ENCODE peak calls at places on chromosomes 12 and 14, in ten cellular contexts. M, S, Y, I, U, H, P, Z, W and D are unnamed samples.
A peak's percentile ranks its signal among the peaks of the same experiment; 100 is the strongest.

GRCh38 chr12:7542813-7543212 is 39.2 kb upstream of the CD163 start:
- DNase-seq in M (no peak), S (no peak), Y (no peak), I (no peak), U (peak; percentile 14), H (no peak), P (no peak), Z (peak; percentile 9), W (no peak), D (no peak)

GRCh38 chr14:43244142-43244625 is 1262.9 kb downstream of the FSCB start:
- DNase-seq in M (no peak), S (no peak), Y (no peak), I (no peak), U (no peak), H (no peak), P (no peak), Z (no peak), W (no peak), D (no peak)

GRCh38 chr12:10667581-10667980 is 6.3 kb downstream of the STYK1 start:
- DNase-seq in M (no peak), S (no peak), Y (no peak), I (no peak), U (no peak), H (peak; percentile 47), P (no peak), Z (no peak), W (no peak), D (no peak)

GRCh38 chr12:52052471-52053186 is 1.4 kb downstream of the NR4A1 start:
- DNase-seq in M (no peak), S (peak; percentile 47), Y (peak; percentile 71), I (no peak), U (peak; percentile 47), H (no peak), P (no peak), Z (no peak), W (no peak), D (peak; percentile 64)

GRCh38 chr12:50992814-50993213 is 33.4 kb downstream of the SLC11A2 start:
- DNase-seq in M (no peak), S (peak; percentile 47), Y (no peak), I (no peak), U (peak; percentile 43), H (peak; percentile 30), P (no peak), Z (peak; percentile 24), W (no peak), D (no peak)

GRCh38 chr14:76053576-76054369 is 68.2 kb downstream of the IFT43 start:
- DNase-seq in M (no peak), S (no peak), Y (no peak), I (no peak), U (no peak), H (no peak), P (no peak), Z (no peak), W (no peak), D (no peak)

GRCh38 chr12:9760699-9761406 is at the start of gene CD69:
- DNase-seq in M (no peak), S (no peak), Y (peak; percentile 71), I (no peak), U (no peak), H (peak; percentile 71), P (no peak), Z (no peak), W (no peak), D (no peak)

GRCh38 chr14:61860294-61860918 is 98.2 kb downstream of the SNAPC1 start:
- DNase-seq in M (no peak), S (peak; percentile 65), Y (peak; percentile 52), I (no peak), U (peak; percentile 42), H (peak; percentile 55), P (peak; percentile 36), Z (peak; percentile 47), W (no peak), D (peak; percentile 54)

GRCh38 chr14:57530571-57530970 is 36.9 kb upstream of the CCDC198 start:
- DNase-seq in M (no peak), S (no peak), Y (no peak), I (no peak), U (no peak), H (no peak), P (no peak), Z (no peak), W (no peak), D (no peak)

DNA sequence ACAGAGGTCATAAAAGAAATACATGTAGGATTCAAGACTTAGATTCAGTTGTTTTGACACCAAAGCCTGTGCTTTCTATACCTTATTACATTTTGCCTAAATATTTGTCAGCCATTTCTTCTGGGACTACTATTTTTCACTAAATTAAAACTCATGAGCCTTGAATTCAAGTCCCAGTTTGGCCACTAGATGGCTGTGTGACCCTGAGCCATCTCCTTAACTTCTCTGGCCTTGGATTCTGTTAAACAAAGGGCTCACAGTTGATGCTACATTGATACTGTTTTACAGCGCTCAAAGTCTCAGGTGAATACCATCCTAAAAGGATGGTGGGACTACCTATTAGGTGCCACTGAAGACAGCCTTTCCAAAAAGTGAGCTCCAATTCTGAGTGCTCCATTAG is 39.6 kb upstream of the CCDC198 start:
- DNase-seq in M (no peak), S (peak; percentile 16), Y (no peak), I (no peak), U (no peak), H (no peak), P (peak; percentile 27), Z (peak; percentile 7), W (no peak), D (peak; percentile 32)
- TF ChIP-seq CTCF in M (no peak), S (peak; percentile 41), Y (no peak), I (peak; percentile 11), U (peak; percentile 35), H (no peak), P (peak; percentile 61), Z (peak; percentile 19), W (no peak), D (peak; percentile 34)

GRCh38 chr14:103341250-103342129 is 7.5 kb downstream of the EIF5 start:
- DNase-seq in M (no peak), S (no peak), Y (no peak), I (no peak), U (no peak), H (no peak), P (no peak), Z (no peak), W (no peak), D (no peak)

GRCh38 chr14:103347091-103347815 is 13.2 kb downstream of the EIF5 start:
- DNase-seq in M (no peak), S (peak; percentile 53), Y (no peak), I (no peak), U (no peak), H (no peak), P (no peak), Z (no peak), W (no peak), D (no peak)

GRCh38 chr14:103343164-103343879 is 9.3 kb downstream of the EIF5 start:
- DNase-seq in M (no peak), S (no peak), Y (no peak), I (no peak), U (no peak), H (no peak), P (no peak), Z (no peak), W (no peak), D (no peak)

GRCh38 chr14:103346286-103346685 is 12.2 kb downstream of the EIF5 start:
- DNase-seq in M (no peak), S (no peak), Y (no peak), I (no peak), U (peak; percentile 40), H (no peak), P (no peak), Z (no peak), W (no peak), D (no peak)

DNA sequence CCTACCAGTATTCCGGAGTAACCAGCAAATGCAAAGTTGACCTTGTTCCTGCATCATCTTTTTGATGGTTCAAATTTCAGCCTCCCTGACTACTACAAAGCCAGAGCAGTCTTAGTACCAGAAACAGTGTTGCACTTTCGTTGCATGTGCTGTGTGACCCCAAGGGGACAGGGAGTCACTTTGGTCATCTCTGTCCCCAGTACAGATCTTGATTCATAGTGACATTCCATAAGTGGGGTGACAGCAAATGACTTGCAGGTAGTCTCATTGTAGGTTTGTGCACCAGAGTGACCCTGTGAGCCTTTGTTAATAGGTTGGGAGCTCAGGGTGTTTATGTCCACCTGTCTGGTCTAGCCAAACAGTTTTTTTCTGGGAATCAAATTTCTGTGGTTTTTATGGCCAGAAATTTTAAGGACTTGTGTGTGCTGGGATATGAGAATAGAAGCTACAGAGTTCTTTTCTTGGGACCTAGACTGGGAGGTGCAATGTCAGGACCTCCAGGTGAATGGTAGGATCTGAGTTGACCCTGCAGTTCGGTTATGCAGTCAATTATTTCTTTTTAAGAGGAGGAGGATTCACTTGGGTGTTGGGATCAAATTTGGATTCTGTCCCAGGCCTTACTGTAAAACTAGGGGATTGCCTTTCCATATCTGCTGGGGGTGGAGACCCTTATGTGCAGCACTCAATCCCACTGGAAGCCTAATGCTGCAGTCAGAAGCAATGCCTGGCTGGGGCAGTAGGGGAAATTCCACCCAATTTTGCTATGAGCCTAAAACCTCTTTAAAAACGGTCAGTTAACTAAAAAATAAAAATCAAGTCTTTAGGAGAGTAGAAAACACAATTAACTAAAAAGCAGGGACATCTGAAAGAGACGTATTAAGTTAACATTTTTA is 10.1 kb downstream of the EIF5 start:
- DNase-seq in M (no peak), S (no peak), Y (no peak), I (no peak), U (no peak), H (no peak), P (no peak), Z (no peak), W (no peak), D (no peak)
- H3K36me3 ChIP-seq in M (peaks cover 2% of the 10 kb centered on the region), S (peaks cover 55% of the 10 kb centered on the region), Y (peaks cover 54% of the 10 kb centered on the region), I (peaks cover 28% of the 10 kb centered on the region), U (peaks cover 48% of the 10 kb centered on the region), H (peaks cover 38% of the 10 kb centered on the region), P (peaks cover 42% of the 10 kb centered on the region), Z (peaks cover 30% of the 10 kb centered on the region), W (peaks cover 26% of the 10 kb centered on the region), D (peaks cover 14% of the 10 kb centered on the region)

GRCh38 chr14:96352708-96353107 is 10.4 kb downstream of the ATG2B start:
- DNase-seq in M (no peak), S (no peak), Y (no peak), I (no peak), U (peak; percentile 73), H (no peak), P (no peak), Z (no peak), W (no peak), D (no peak)

GRCh38 chr14:96359959-96360358 is 3.2 kb downstream of the ATG2B start:
- DNase-seq in M (no peak), S (no peak), Y (no peak), I (no peak), U (no peak), H (no peak), P (no peak), Z (no peak), W (no peak), D (no peak)

GRCh38 chr14:96362071-96362964 is 823 bp downstream of the ATG2B start:
- DNase-seq in M (peak; percentile 52), S (peak; percentile 39), Y (peak; percentile 68), I (no peak), U (peak; percentile 30), H (peak; percentile 72), P (peak; percentile 56), Z (peak; percentile 19), W (no peak), D (peak; percentile 62)

GRCh38 chr14:96354246-96354645 is 8.9 kb downstream of the ATG2B start:
- DNase-seq in M (no peak), S (no peak), Y (no peak), I (no peak), U (no peak), H (no peak), P (no peak), Z (no peak), W (no peak), D (no peak)

DNA sequence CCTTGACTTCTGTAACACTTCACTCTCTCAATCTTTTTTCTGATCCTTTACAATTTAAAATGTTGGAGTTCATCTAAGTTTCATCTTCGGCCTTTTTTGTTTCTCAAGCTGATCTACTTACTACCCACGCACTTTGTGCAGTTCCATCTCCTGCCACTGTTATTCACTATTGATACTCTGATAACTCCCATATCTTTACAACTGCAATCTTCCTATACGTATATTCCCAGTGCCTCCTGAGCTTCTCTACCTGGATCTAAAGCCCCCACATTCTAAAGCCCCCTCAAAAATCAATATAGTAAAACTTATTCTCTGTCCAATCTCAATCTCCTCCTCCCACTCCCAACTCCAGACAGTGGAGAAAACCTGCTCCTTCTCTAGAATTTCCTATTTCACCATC is 5.9 kb downstream of the ATG2B start:
- DNase-seq in M (no peak), S (no peak), Y (no peak), I (no peak), U (no peak), H (no peak), P (no peak), Z (no peak), W (no peak), D (no peak)
- TF ChIP-seq CTCF in M (no peak), S (no peak), Y (no peak), I (no peak), U (no peak), H (no peak), P (no peak), Z (no peak), W (no peak), D (no peak)

GRCh38 chr12:120170631-120171030 is 23.9 kb downstream of the GCN1 start:
- DNase-seq in M (no peak), S (no peak), Y (no peak), I (no peak), U (no peak), H (no peak), P (no peak), Z (no peak), W (no peak), D (no peak)

GRCh38 chr12:120172053-120172452 is 22.5 kb downstream of the GCN1 start:
- DNase-seq in M (no peak), S (no peak), Y (no peak), I (no peak), U (no peak), H (no peak), P (no peak), Z (no peak), W (no peak), D (no peak)

GRCh38 chr12:120175062-120175461 is 19.5 kb downstream of the GCN1 start:
- DNase-seq in M (no peak), S (no peak), Y (no peak), I (no peak), U (no peak), H (no peak), P (no peak), Z (no peak), W (no peak), D (no peak)

GRCh38 chr12:120180975-120181374 is 13.5 kb downstream of the GCN1 start:
- DNase-seq in M (no peak), S (no peak), Y (no peak), I (no peak), U (no peak), H (no peak), P (no peak), Z (no peak), W (no peak), D (no peak)

GRCh38 chr12:120175537-120175936 is 19.0 kb downstream of the GCN1 start:
- DNase-seq in M (no peak), S (no peak), Y (no peak), I (no peak), U (no peak), H (no peak), P (no peak), Z (no peak), W (no peak), D (no peak)
- H3K36me3 ChIP-seq in M (peaks cover 21% of the 10 kb centered on the region), S (peaks cover 96% of the 10 kb centered on the region), Y (peaks cover 91% of the 10 kb centered on the region), I (peaks cover 26% of the 10 kb centered on the region), U (peaks cover 66% of the 10 kb centered on the region), H (peaks cover 37% of the 10 kb centered on the region), P (peaks cover 13% of the 10 kb centered on the region), Z (peaks cover 54% of the 10 kb centered on the region), W (peaks cover 40% of the 10 kb centered on the region), D (peaks cover 43% of the 10 kb centered on the region)